ENCODE peak calls at places on chromosomes 6 and 20, in seven cellular contexts. S is WTC11, E is KBM-7, F is midbrain, W is adrenal gland, Q is nephron progenitor cell, B is Caki2. V is an unnamed sample.

GRCh38 chr20:49614338-49615050 is 46.6 kb upstream of the PTGIS start:
- DNase-seq in F (no peak), B (no peak), Q (no peak), W (no peak), S (no peak), E (no peak), V (no peak)

GRCh38 chr6:69584536-69584912 is 212.3 kb downstream of the LMBRD1 start:
- DNase-seq in Q (no peak), B (no peak), W (no peak), F (no peak), E (no peak), S (no peak), V (no peak)

GRCh38 chr20:35845561-35845960 is 73.7 kb downstream of the PHF20 start:
- DNase-seq in S (no peak), Q (no peak), B (peak), E (no peak), F (no peak), W (no peak), V (no peak)

GRCh38 chr6:123263981-123264380 is 267.9 kb downstream of the CLVS2 start:
- DNase-seq in E (no peak), F (no peak), S (no peak), B (no peak), Q (no peak), W (no peak), V (no peak)

GRCh38 chr6:47512872-47513271 is 35.3 kb downstream of the CD2AP start:
- DNase-seq in E (no peak), B (no peak), S (no peak), W (no peak), Q (no peak), F (no peak), V (peak)

GRCh38 chr20:38201356-38201755 is 36.3 kb upstream of the TGM2 start:
- DNase-seq in E (no peak), B (peak), S (no peak), Q (no peak), W (no peak), F (no peak), V (no peak)

GRCh38 chr20:40775747-40776146 is 86.7 kb upstream of the MAFB start:
- DNase-seq in Q (no peak), B (no peak), E (no peak), S (no peak), W (no peak), F (no peak), V (no peak)

GRCh38 chr6:52108128-52108527 is 20.7 kb upstream of the PKHD1 start:
- DNase-seq in B (no peak), F (no peak), Q (peak), W (no peak), E (no peak), S (no peak), V (no peak)

GRCh38 chr6:129208415-129209034 is 325.6 kb downstream of the LAMA2 start:
- DNase-seq in E (no peak), Q (no peak), W (no peak), B (no peak), F (no peak), S (no peak), V (no peak)

GRCh38 chr6:130037207-130037811 is 18.9 kb downstream of the L3MBTL3 start:
- DNase-seq in B (peak), F (no peak), E (peak), Q (no peak), S (no peak), W (no peak), V (peak)

GRCh38 chr6:28981391-28981832 is 23.7 kb downstream of the ZNF311 start:
- DNase-seq in B (no peak), Q (peak), S (peak), F (peak), W (peak), E (no peak), V (peak)